ENCODE peak calls at places on chromosomes 1 and 21, in six cellular contexts. V is body of pancreas; P is H9; O is left ventricle myocardium inferior; Q is CD4-positive, alpha-beta T cell; K is heart right ventricle. X is an unnamed sample.

GRCh38 chr1:97758589-97759057 is 162.2 kb downstream of the DPYD start:
- DNase-seq in V (no peak), P (no peak), O (no peak), Q (no peak), K (no peak), X (no peak)

GRCh38 chr1:225454067-225454618 is 26.3 kb upstream of the LBR start:
- DNase-seq in V (peak; percentile 47), P (no peak), O (no peak), Q (no peak), K (no peak), X (no peak)

GRCh38 chr1:29237906-29238600 is 1.7 kb downstream of the PTPRU start:
- DNase-seq in V (peak; percentile 62), P (peak; percentile 59), O (peak; percentile 58), Q (no peak), K (peak; percentile 68), X (no peak)

GRCh38 chr1:151416231-151416630 is 16.9 kb downstream of the PSMB4 start:
- DNase-seq in V (no peak), P (no peak), O (no peak), Q (no peak), K (no peak), X (no peak)

GRCh38 chr1:204225841-204226745 is 12.3 kb upstream of the GOLT1A start:
- DNase-seq in V (no peak), P (no peak), O (no peak), Q (no peak), K (no peak), X (no peak)

GRCh38 chr1:116879478-116880133 is 30.1 kb upstream of the PTGFRN start:
- DNase-seq in V (peak; percentile 62), P (no peak), O (no peak), Q (no peak), K (no peak), X (no peak)

GRCh38 chr1:222283147-222283768 is 264.6 kb downstream of the HHIPL2 start:
- DNase-seq in V (no peak), P (no peak), O (no peak), Q (no peak), K (no peak), X (no peak)

GRCh38 chr1:30286241-30286983 is 437.0 kb downstream of the MATN1 start:
- DNase-seq in V (peak; percentile 23), P (no peak), O (no peak), Q (no peak), K (no peak), X (no peak)

GRCh38 chr1:225318706-225319575 is 108.9 kb downstream of the LBR start:
- DNase-seq in V (peak; percentile 62), P (peak; percentile 40), O (no peak), Q (no peak), K (no peak), X (no peak)

GRCh38 chr1:230268371-230269170 is 157.6 kb downstream of the PGBD5 start:
- DNase-seq in V (peak; percentile 66), P (peak; percentile 67), O (no peak), Q (peak; percentile 21), K (no peak), X (no peak)

GRCh38 chr1:65003316-65003664 is 36.9 kb upstream of the JAK1 start:
- DNase-seq in V (no peak), P (no peak), O (no peak), Q (no peak), K (no peak), X (no peak)

GRCh38 chr1:207828485-207829158 is 76.8 kb downstream of the CD46 start:
- DNase-seq in V (peak; percentile 78), P (peak; percentile 85), O (peak; percentile 78), Q (peak; percentile 61), K (peak; percentile 73), X (peak; percentile 72)

GRCh38 chr1:2079396-2080085 is 29.3 kb downstream of the PRKCZ start:
- DNase-seq in V (no peak), P (no peak), O (no peak), Q (no peak), K (peak; percentile 6), X (no peak)

GRCh38 chr1:234208351-234208750 is 164.9 kb upstream of the COA6 start:
- DNase-seq in V (no peak), P (peak; percentile 4), O (no peak), Q (no peak), K (no peak), X (no peak)

GRCh38 chr21:43864313-43864805 is 664 bp upstream of the AGPAT3 start:
- DNase-seq in V (peak; percentile 82), P (peak; percentile 65), O (peak; percentile 53), Q (peak; percentile 44), K (peak; percentile 52), X (peak; percentile 31)

GRCh38 chr1:56196839-56197238 is 382.5 kb downstream of the PLPP3 start:
- DNase-seq in V (no peak), P (no peak), O (no peak), Q (no peak), K (no peak), X (no peak)

GRCh38 chr1:170145691-170146676 is at the start of gene NTMT2:
- DNase-seq in V (no peak), P (peak; percentile 78), O (peak; percentile 61), Q (no peak), K (peak; percentile 61), X (no peak)

GRCh38 chr1:17119076-17119743 is at the start of gene PADI2:
- DNase-seq in V (peak; percentile 78), P (peak; percentile 80), O (peak; percentile 61), Q (peak; percentile 51), K (peak; percentile 70), X (peak; percentile 21)

GRCh38 chr1:8061673-8062386 is 35.7 kb upstream of the ERRFI1 start:
- DNase-seq in V (no peak), P (no peak), O (no peak), Q (no peak), K (no peak), X (no peak)

GRCh38 chr1:94481473-94481933 is 60.1 kb downstream of the F3 start:
- DNase-seq in V (peak; percentile 72), P (peak; percentile 70), O (no peak), Q (peak; percentile 32), K (no peak), X (peak; percentile 70)

GRCh38 chr1:51237714-51238403 is 1.8 kb downstream of the RNF11 start:
- DNase-seq in V (peak; percentile 23), P (no peak), O (no peak), Q (no peak), K (no peak), X (no peak)

GRCh38 chr21:28705616-28706015 is 287.1 kb downstream of the LTN1 start:
- DNase-seq in V (no peak), P (no peak), O (no peak), Q (no peak), K (no peak), X (no peak)

GRCh38 chr1:60984066-60984799 is 98.1 kb upstream of the NFIA start:
- DNase-seq in V (peak; percentile 17), P (no peak), O (peak; percentile 57), Q (no peak), K (peak; percentile 37), X (no peak)

GRCh38 chr1:19402031-19402430 is 83.3 kb downstream of the CAPZB start:
- DNase-seq in V (no peak), P (no peak), O (no peak), Q (no peak), K (no peak), X (no peak)

GRCh38 chr1:19400189-19400588 is 85.2 kb downstream of the CAPZB start:
- DNase-seq in V (no peak), P (no peak), O (no peak), Q (no peak), K (no peak), X (no peak)

GRCh38 chr1:19403256-19403655 is 82.1 kb downstream of the CAPZB start:
- DNase-seq in V (no peak), P (no peak), O (no peak), Q (no peak), K (no peak), X (no peak)

GRCh38 chr1:19398309-19398760 is 86.2 kb downstream of the SLC66A1 start:
- DNase-seq in V (no peak), P (no peak), O (no peak), Q (no peak), K (no peak), X (no peak)

GRCh38 chr1:19400875-19401854 is 84.2 kb downstream of the CAPZB start:
- DNase-seq in V (no peak), P (peak; percentile 55), O (no peak), Q (no peak), K (no peak), X (no peak)
- H3K27ac ChIP-seq in V (no peak overlapping the region), P (peak overlapping the region; percentile 17), O (peak overlapping the region; percentile 46), Q (no peak overlapping the region), K (peak overlapping the region; percentile 63), X (no peak overlapping the region)

DNA sequence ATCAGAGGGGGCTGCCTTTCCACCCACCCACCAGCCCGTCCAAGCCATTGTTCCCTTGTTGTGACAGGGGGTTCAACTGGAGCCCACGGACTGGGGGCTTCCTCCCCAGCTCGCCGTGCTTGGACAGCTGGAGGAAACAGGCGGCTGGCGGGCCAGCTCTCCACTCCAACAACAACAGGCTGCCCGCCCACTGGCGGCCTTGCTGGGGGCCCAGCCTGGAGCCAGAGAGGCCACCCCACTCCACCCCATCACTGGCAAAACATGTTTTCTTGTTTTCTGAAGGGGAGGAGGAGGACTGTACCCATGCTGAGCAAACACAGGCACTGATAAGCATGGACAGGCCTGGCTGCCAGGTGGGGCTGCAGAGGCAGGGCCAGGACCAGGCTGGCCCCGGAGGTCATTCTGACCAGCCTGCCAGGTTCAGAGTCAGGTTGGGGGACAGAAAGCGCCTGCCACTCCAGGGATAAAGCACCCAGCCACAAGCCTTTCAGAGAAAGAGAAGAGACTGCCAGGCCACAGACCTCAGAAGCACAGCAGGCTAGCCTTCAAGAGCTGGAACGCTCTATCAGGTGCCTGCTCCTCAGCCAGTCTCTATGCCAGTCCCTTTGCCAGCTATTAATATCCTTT is 32.8 kb downstream of the GJA4 start:
- DNase-seq in V (peak; percentile 85), P (no peak), O (peak; percentile 19), Q (no peak), K (peak; percentile 24), X (no peak)
- H3K27me3 ChIP-seq in V (no peaks in the 10 kb centered on the region), P (no peaks in the 10 kb centered on the region), O (no peaks in the 10 kb centered on the region), Q (no peaks in the 10 kb centered on the region), K (no peaks in the 10 kb centered on the region), X (no peaks in the 10 kb centered on the region)

GRCh38 chr1:205434738-205435137 is 12.9 kb upstream of the LEMD1 start:
- DNase-seq in V (no peak), P (no peak), O (no peak), Q (no peak), K (no peak), X (no peak)
- H3K27ac ChIP-seq in V (no peak overlapping the region), P (no peak overlapping the region), O (no peak overlapping the region), Q (no peak overlapping the region), K (no peak overlapping the region), X (no peak overlapping the region)

GRCh38 chr1:211099393-211099792 is 34.6 kb downstream of the KCNH1 start:
- DNase-seq in V (no peak), P (no peak), O (no peak), Q (no peak), K (no peak), X (no peak)

GRCh38 chr1:211089536-211089935 is 44.4 kb downstream of the KCNH1 start:
- DNase-seq in V (no peak), P (no peak), O (no peak), Q (no peak), K (no peak), X (no peak)

GRCh38 chr1:211092955-211093354 is 41.0 kb downstream of the KCNH1 start:
- DNase-seq in V (no peak), P (no peak), O (no peak), Q (no peak), K (no peak), X (no peak)

DNA sequence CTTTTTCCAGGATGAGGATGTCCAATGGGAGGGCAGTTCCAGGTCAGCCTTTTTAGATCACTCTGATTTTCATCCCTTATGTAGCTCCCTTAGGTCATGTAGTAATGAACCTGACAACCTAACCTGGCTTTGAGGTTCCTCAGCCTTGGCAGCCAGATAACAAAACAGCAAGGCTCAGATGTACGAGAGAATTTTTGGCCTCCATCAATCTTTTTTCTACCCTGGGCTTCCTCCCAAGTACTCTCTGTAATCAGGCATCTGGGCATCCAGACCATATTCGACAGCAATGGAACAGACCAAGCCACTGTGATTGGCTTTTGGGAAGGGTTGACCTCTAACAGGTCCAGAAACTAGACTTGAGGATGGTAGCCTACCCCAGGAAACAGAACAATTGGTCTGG is 38.6 kb downstream of the KCNH1 start:
- DNase-seq in V (no peak), P (no peak), O (no peak), Q (no peak), K (no peak), X (no peak)
- H3K27me3 ChIP-seq in V (no peaks in the 10 kb centered on the region), P (no peaks in the 10 kb centered on the region), O (peaks cover 8% of the 10 kb centered on the region), Q (no peaks in the 10 kb centered on the region), K (no peaks in the 10 kb centered on the region), X (no peaks in the 10 kb centered on the region)

X was measured in CD4-positive, CD25-positive, alpha-beta regulatory T cell.